ENCODE peak calls at places on chromosomes 4 and X, in five cellular contexts. G is GM13977; R is CD4-positive, alpha-beta T cell; W is T47D; S is GM04504. V is an unnamed sample.

GRCh38 chr4:23966720-23967119 is 76.9 kb upstream of the PPARGC1A start:
- DNase-seq in W (no peak), S (no peak), R (no peak), G (no peak), V (no peak)

GRCh38 chr4:173005912-173006633 is 162.5 kb upstream of the GALNT7 start:
- DNase-seq in S (no peak), G (no peak), R (no peak), W (no peak), V (no peak)

GRCh38 chr4:77631276-77631675 is 25.7 kb downstream of the CXCL13 start:
- DNase-seq in W (no peak), S (no peak), R (no peak), G (no peak), V (no peak)

GRCh38 chr4:167713756-167714155 is 378.6 kb upstream of the ANXA10 start:
- DNase-seq in W (no peak), R (no peak), S (no peak), G (no peak), V (no peak)

GRCh38 chr4:41269682-41270081 is 13.0 kb downstream of the UCHL1 start:
- DNase-seq in S (no peak), W (no peak), R (no peak), G (no peak), V (no peak)

GRCh38 chr4:47824844-47825243 is 13.0 kb downstream of the CORIN start:
- DNase-seq in R (no peak), S (no peak), W (no peak), G (no peak), V (no peak)

GRCh38 chr4:76767983-76768382 is 130.0 kb downstream of the SOWAHB start:
- DNase-seq in R (no peak), W (no peak), S (no peak), G (no peak), V (no peak)

GRCh38 chr4:40916218-40916555 is 166.4 kb downstream of the NSUN7 start:
- DNase-seq in G (no peak), R (no peak), S (peak; percentile 62), W (no peak), V (peak; percentile 74)

GRCh38 chr4:152460488-152460887 is 75.4 kb downstream of the FBXW7 start:
- DNase-seq in G (peak; percentile 30), S (peak; percentile 47), W (no peak), R (no peak), V (no peak)

GRCh38 chr4:122364700-122365404 is 14.0 kb upstream of the ADAD1 start:
- DNase-seq in S (no peak), G (no peak), R (no peak), W (no peak), V (no peak)

GRCh38 chr4:182717788-182718583 is 199.2 kb downstream of the DCTD start:
- DNase-seq in G (peak; percentile 12), S (no peak), W (no peak), R (no peak), V (no peak)

GRCh38 chr4:99679204-99679603 is 21.6 kb upstream of the C4orf54 start:
- DNase-seq in W (no peak), G (no peak), R (no peak), S (no peak), V (no peak)

GRCh38 chr4:35125995-35126712 is 1118.2 kb downstream of the ARAP2 start:
- DNase-seq in S (no peak), G (no peak), W (no peak), R (no peak), V (no peak)

GRCh38 chr4:152464030-152464823 is 71.7 kb downstream of the FBXW7 start:
- DNase-seq in S (no peak), G (no peak), R (no peak), W (no peak), V (no peak)

GRCh38 chrX:150482537-150483217 is 85.7 kb upstream of the MTM1 start:
- DNase-seq in S (no peak), G (no peak), R (peak; percentile 1), W (no peak), V (no peak)

GRCh38 chr4:24070117-24070516 is 180.3 kb upstream of the PPARGC1A start:
- DNase-seq in R (no peak), W (no peak), S (peak; percentile 19), G (no peak), V (no peak)